ENCODE peak calls at places on chromosome 17, in seven cellular contexts. G is A549, H is dorsolateral prefrontal cortex, T is transverse colon, P is OCI-LY7, J is heart right ventricle, C is mammary epithelial cell. E is an unnamed sample.

GRCh38 chr17:38336838-38337237 is 6.9 kb downstream of the GPR179 start:
- DNase-seq in G (no peak), H (no peak), T (no peak), P (no peak), J (no peak), C (no peak), E (no peak)

GRCh38 chr17:4365628-4366311 is 705 bp downstream of the UBE2G1 start:
- DNase-seq in G (peak), H (peak), T (peak), P (peak), J (peak), C (no peak), E (peak)

GRCh38 chr17:1627987-1628855 is at the start of gene SLC43A2:
- DNase-seq in G (peak), H (peak), T (peak), P (peak), J (peak), C (peak), E (peak)

GRCh38 chr17:15456972-15457722 is 10.3 kb downstream of the CDRT4 start:
- DNase-seq in G (no peak), H (peak), T (peak), P (no peak), J (peak), C (no peak), E (no peak)

GRCh38 chr17:81434079-81434478 is 38.8 kb downstream of the BAHCC1 start:
- DNase-seq in G (peak), H (no peak), T (no peak), P (no peak), J (peak), C (no peak), E (no peak)

GRCh38 chr17:48002208-48002919 is 31.5 kb downstream of the CDK5RAP3 start:
- DNase-seq in G (peak), H (no peak), T (no peak), P (peak), J (no peak), C (peak), E (no peak)

GRCh38 chr17:57407287-57408063 is 151.2 kb downstream of the MSI2 start:
- DNase-seq in G (no peak), H (no peak), T (peak), P (no peak), J (no peak), C (no peak), E (peak)

GRCh38 chr17:55577011-55577586 is 65.8 kb upstream of the SMIM36 start:
- DNase-seq in G (no peak), H (no peak), T (peak), P (no peak), J (peak), C (peak), E (no peak)

GRCh38 chr17:8900626-8901585 is 33.4 kb upstream of the PIK3R6 start:
- DNase-seq in G (no peak), H (no peak), T (no peak), P (no peak), J (no peak), C (no peak), E (no peak)

GRCh38 chr17:29168079-29168758 is 12.0 kb downstream of the MYO18A start:
- DNase-seq in G (no peak), H (no peak), T (no peak), P (no peak), J (no peak), C (no peak), E (no peak)

GRCh38 chr17:3897731-3898130 is 4.9 kb upstream of the CAMKK1 start:
- DNase-seq in G (no peak), H (no peak), T (no peak), P (no peak), J (no peak), C (no peak), E (no peak)

GRCh38 chr17:6775871-6776405 is at the start of gene FBXO39:
- DNase-seq in G (no peak), H (no peak), T (no peak), P (no peak), J (peak), C (no peak), E (no peak)

GRCh38 chr17:18999911-19000310 is 4.7 kb downstream of the FAM83G start:
- DNase-seq in G (no peak), H (no peak), T (no peak), P (no peak), J (no peak), C (peak), E (no peak)

GRCh38 chr17:3712811-3713463 is 10.8 kb upstream of the HASPIN start:
- DNase-seq in G (no peak), H (no peak), T (no peak), P (no peak), J (no peak), C (no peak), E (no peak)

GRCh38 chr17:48261297-48261880 is 153.8 kb downstream of the SNX11 start:
- DNase-seq in G (peak), H (no peak), T (peak), P (peak), J (no peak), C (no peak), E (peak)

GRCh38 chr17:21352221-21352980 is 23.8 kb upstream of the KCNJ12 start:
- DNase-seq in G (no peak), H (no peak), T (peak), P (no peak), J (no peak), C (no peak), E (no peak)

GRCh38 chr17:73007447-73007846 is 85.0 kb downstream of the SLC39A11 start:
- DNase-seq in G (no peak), H (no peak), T (peak), P (no peak), J (no peak), C (no peak), E (no peak)

GRCh38 chr17:28879886-28880571 is 17.5 kb downstream of the FLOT2 start:
- DNase-seq in G (no peak), H (no peak), T (no peak), P (no peak), J (no peak), C (no peak), E (no peak)

GRCh38 chr17:48011405-48012150 is 26.0 kb downstream of the COPZ2 start:
- DNase-seq in G (peak), H (no peak), T (peak), P (peak), J (no peak), C (peak), E (peak)

GRCh38 chr17:18966831-18967624 is 15.1 kb downstream of the SLC5A10 start:
- DNase-seq in G (no peak), H (peak), T (peak), P (no peak), J (peak), C (no peak), E (no peak)

GRCh38 chr17:20920813-20921199 is 122.0 kb downstream of the USP22 start:
- DNase-seq in G (peak), H (no peak), T (no peak), P (no peak), J (no peak), C (no peak), E (no peak)

GRCh38 chr17:58387834-58388233 is 29.5 kb downstream of the RNF43 start:
- DNase-seq in G (peak), H (no peak), T (peak), P (no peak), J (no peak), C (no peak), E (no peak)

GRCh38 chr17:48444531-48445247 is 14.7 kb upstream of the SKAP1 start:
- DNase-seq in G (no peak), H (no peak), T (no peak), P (peak), J (no peak), C (no peak), E (no peak)

GRCh38 chr17:73962308-73962707 is 241.2 kb upstream of the RPL38 start:
- DNase-seq in G (no peak), H (no peak), T (no peak), P (no peak), J (no peak), C (no peak), E (no peak)

GRCh38 chr17:63937920-63938319 is 5.8 kb upstream of the CD79B start:
- DNase-seq in G (no peak), H (no peak), T (no peak), P (no peak), J (no peak), C (no peak), E (no peak)

GRCh38 chr17:63932721-63933120 is 590 bp upstream of the CD79B start:
- DNase-seq in G (no peak), H (no peak), T (no peak), P (peak), J (no peak), C (no peak), E (no peak)

GRCh38 chr17:63937319-63937718 is 5.2 kb upstream of the CD79B start:
- DNase-seq in G (no peak), H (no peak), T (no peak), P (no peak), J (no peak), C (no peak), E (no peak)

GRCh38 chr17:63932008-63932561 is at the start of gene CD79B:
- DNase-seq in G (no peak), H (no peak), T (peak), P (peak), J (no peak), C (no peak), E (no peak)

GRCh38 chr17:63934391-63935112 is 2.4 kb upstream of the CD79B start:
- DNase-seq in G (no peak), H (no peak), T (no peak), P (no peak), J (no peak), C (no peak), E (no peak)
- H3K27ac ChIP-seq in G (no peak), H (no peak), T (no peak), P (peak), J (no peak), C (no peak), E (no peak)

DNA sequence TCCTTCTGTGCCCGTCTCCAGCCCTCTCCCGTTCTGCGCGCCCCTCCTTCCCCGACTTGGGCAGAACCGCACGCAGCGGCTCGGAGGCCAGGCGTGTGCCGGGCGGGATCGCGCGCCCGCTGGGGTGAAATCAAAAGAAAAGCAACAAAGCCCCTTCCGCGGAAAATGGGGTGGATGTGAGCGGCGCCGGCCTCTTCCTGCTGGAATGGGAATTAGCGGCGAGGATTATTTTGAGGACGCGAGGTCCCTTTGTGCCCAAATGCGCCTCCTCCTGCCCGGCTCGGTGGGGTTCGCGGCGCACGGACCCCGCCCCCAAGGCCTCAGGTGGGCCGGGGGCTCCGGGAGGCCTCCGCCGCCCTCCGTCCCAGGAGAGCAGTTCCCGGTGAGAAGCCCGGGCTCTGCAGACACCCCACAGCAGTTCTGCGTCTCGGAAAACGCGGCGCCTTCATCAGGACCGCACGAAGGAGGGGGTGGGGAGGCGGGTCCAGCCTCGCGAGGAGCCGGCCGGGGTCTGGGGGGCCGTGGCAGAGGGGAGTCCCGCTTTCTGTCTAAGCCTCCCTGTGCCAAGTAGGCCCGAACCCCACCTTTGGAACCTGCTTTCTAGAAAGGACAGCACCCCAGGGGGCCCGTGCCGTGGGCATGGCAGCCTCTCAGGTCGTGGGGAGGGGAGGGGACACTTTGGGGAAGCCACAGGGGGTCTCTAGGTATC is 91.0 kb upstream of the CBX4 start:
- DNase-seq in G (no peak), H (no peak), T (no peak), P (no peak), J (no peak), C (no peak), E (peak)
- H3K4me3 ChIP-seq in G (peak), H (peak), T (peak), P (no peak), J (peak), C (no peak), E (peak)

DNA sequence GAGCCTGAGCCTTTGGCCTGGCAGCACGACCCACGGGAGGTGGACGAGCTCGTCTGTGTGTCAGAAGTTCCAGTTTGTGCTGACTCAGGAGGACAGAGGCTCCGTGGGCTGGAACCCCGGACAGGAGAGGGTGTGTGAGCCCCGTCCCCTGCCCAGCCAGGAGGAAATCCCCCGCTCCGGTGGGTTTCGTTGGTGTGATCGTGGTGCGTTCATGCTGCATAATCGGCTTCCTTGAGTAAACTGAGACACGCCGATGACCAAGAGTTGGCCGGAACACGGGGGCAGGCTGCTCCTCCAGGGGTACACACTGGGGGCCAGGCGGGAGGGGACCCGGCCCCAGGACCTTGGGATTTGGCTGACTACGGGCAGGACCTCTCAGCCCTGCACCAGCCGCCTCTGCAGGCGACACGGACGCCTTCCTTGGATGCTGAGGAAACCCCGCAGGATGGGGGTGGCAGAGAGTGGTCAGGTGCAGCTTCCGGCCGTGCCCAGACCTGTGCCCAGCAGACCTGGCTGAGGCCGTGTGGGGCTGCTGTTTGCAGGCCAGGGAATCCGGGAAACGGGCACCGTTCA is 8.5 kb downstream of the METRNL start:
- DNase-seq in G (no peak), H (no peak), T (no peak), P (no peak), J (no peak), C (no peak), E (no peak)
- H3K27ac ChIP-seq in G (no peak), H (peak), T (peak), P (no peak), J (no peak), C (no peak), E (no peak)

GRCh38 chr17:30942311-30943079 is 20.8 kb downstream of the ADAP2 start:
- DNase-seq in G (no peak), H (no peak), T (no peak), P (no peak), J (no peak), C (no peak), E (no peak)

GRCh38 chr17:30933966-30934365 is 12.2 kb downstream of the ADAP2 start:
- DNase-seq in G (no peak), H (no peak), T (no peak), P (no peak), J (no peak), C (no peak), E (no peak)

GRCh38 chr17:30939059-30939689 is 17.4 kb downstream of the ADAP2 start:
- DNase-seq in G (no peak), H (no peak), T (no peak), P (peak), J (no peak), C (no peak), E (no peak)
- H3K4me3 ChIP-seq in G (no peak), H (no peak), T (no peak), P (peak), J (no peak), C (no peak), E (no peak)

DNA sequence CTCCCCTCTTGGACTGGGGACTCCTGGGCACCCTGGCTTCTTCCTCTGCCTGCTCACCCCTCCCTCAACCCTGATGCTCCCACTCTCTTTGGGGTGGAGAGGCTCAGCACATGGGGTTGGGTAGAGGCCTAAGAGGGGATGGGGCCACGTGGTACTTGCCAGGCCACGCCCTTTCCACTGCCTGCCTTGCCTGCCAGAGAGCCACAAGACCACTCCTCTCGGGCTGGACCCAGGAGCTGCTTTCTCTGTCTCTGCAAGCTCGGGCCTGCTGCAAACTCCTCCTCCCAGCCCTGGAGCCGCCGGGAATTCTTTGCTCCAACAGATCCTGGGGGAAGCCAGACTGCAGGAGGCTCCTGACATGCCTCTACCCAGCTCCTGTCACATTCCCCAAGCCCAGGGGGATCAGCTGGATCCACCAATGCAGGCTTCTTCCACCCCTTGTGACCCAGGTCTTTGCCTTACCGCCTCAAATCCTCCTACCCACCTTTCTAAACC is 11.8 kb downstream of the DLX4 start:
- DNase-seq in G (no peak), H (no peak), T (no peak), P (no peak), J (no peak), C (peak), E (peak)
- H3K27ac ChIP-seq in G (no peak), H (no peak), T (no peak), P (no peak), J (no peak), C (no peak), E (peak)

DNA sequence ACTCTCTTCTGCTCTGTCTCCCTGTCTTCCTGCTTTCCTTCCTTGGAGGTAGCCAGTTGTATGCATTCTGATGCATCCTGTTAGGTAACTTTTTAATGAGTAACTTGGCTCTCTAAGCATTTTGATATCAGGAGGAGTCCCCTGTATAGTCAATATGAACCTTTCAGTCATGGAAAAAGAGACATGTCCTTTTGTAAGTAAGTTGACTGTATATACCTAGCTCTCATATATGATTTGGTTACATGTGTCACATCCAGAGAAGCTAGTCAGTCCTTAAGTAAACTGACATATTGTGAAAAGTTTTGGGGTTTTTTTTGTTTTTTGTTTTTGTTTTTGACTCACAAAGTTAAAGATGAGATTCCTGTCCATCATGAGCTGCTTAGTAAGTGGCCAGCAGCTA is 18.8 kb downstream of the UTP18 start:
- DNase-seq in G (no peak), H (no peak), T (no peak), P (no peak), J (no peak), C (no peak), E (no peak)
- H3K4me3 ChIP-seq in G (no peak), H (no peak), T (no peak), P (no peak), J (no peak), C (no peak), E (no peak)

GRCh38 chr17:65072577-65073178 is 16.1 kb upstream of the GNA13 start:
- DNase-seq in G (peak), H (no peak), T (peak), P (no peak), J (no peak), C (no peak), E (no peak)

GRCh38 chr17:65070620-65071019 is 14.1 kb upstream of the GNA13 start:
- DNase-seq in G (no peak), H (no peak), T (no peak), P (no peak), J (no peak), C (no peak), E (no peak)

GRCh38 chr17:65066858-65067257 is 10.3 kb upstream of the GNA13 start:
- DNase-seq in G (no peak), H (no peak), T (no peak), P (no peak), J (no peak), C (no peak), E (no peak)

GRCh38 chr17:65074778-65075250 is 18.3 kb upstream of the GNA13 start:
- DNase-seq in G (peak), H (peak), T (peak), P (no peak), J (peak), C (no peak), E (no peak)

DNA sequence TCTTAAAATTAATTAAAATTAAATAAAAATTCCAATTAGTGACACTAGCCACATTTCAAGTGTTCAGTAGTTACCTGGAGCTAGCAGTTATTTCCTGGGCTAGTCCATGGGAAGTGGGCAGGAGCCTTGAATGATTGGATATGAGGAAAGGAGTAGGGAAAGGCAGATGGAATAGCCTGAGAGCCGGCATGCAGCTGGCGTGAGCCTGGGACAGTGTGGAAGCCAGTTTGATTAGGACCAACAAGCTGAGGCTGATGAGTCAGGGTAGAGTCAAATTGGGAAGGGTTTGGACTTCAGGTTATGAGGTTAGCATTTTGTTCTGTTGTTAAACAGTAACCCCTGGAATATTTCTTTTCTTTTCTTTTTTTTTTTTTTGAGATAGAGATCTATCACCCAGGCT is 15.3 kb upstream of the GNA13 start:
- DNase-seq in G (peak), H (no peak), T (no peak), P (no peak), J (no peak), C (peak), E (no peak)
- H3K27ac ChIP-seq in G (peak), H (no peak), T (peak), P (no peak), J (no peak), C (peak), E (no peak)

DNA sequence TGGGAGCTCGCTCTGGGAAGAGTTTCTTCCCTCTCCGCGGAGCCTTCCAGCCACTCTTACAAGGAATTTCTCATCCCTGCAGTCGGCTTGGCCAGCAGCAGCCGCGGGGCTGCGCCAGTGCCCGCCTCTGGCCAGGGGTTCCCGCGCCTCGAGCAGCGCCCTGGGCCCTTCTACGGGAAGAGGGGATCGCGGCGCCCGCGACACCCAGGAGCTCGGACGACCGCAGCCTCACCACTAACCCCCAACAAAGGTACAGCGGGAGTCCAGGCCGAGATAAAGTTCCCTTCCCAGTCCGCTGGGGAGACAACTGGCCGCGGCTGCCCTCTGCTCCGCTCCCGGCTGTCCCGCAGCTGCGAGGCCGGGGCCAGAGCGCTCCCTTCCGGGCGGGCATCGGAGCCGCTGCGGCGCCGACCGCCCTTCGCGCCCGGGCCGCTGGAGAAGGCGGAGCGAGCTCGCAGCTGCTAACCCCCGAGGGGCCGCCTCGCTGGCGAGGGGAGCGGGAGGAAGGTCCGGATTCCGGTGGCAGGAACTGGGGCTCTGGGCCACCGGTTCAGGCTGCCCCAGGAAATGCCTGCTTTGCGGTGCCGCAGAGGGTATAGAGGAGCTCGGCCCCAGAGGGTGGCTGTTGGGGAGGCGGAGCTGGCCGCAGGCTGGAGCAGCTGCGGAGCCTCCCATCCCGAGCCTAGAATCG is 3.6 kb upstream of the HS3ST3B1 start:
- DNase-seq in G (peak), H (no peak), T (no peak), P (no peak), J (peak), C (peak), E (no peak)
- H3K4me3 ChIP-seq in G (peak), H (peak), T (peak), P (no peak), J (peak), C (peak), E (no peak)